ENCODE peak calls at places on chromosomes 6 and 20, in four cellular contexts. E is SK-N-SH, X is K562, O is HCT116. P is an unnamed sample.

GRCh38 chr20:56689852-56690485 is 60.9 kb downstream of the TFAP2C start:
- DNase-seq in E (no peak), X (no peak), O (no peak), P (no peak)

GRCh38 chr6:149049230-149049629 is 268.3 kb upstream of the TAB2 start:
- DNase-seq in E (no peak), X (no peak), O (no peak), P (no peak)

GRCh38 chr6:157879034-157879872 is 56.2 kb downstream of the SNX9 start:
- DNase-seq in E (no peak), X (no peak), O (no peak), P (no peak)

GRCh38 chr6:38319259-38320255 is 320.2 kb downstream of the BTBD9 start:
- DNase-seq in E (no peak), X (no peak), O (no peak), P (no peak)

GRCh38 chr6:29628419-29629281 is 4.3 kb downstream of the GABBR1 start:
- DNase-seq in E (peak; percentile 90), X (peak; percentile 75), O (no peak), P (peak; percentile 83)

GRCh38 chr20:51536116-51537069 is 6.1 kb downstream of the NFATC2 start:
- DNase-seq in E (no peak), X (no peak), O (no peak), P (no peak)

GRCh38 chr6:14658909-14659561 is 541.5 kb downstream of the CD83 start:
- DNase-seq in E (no peak), X (no peak), O (no peak), P (no peak)

GRCh38 chr20:49171928-49172327 is 16.2 kb downstream of the STAU1 start:
- DNase-seq in E (no peak), X (no peak), O (no peak), P (no peak)

GRCh38 chr6:52491203-52492069 is 71.3 kb downstream of the EFHC1 start:
- DNase-seq in E (no peak), X (no peak), O (no peak), P (no peak)

GRCh38 chr20:53940883-53941546 is 129.4 kb downstream of the BCAS1 start:
- DNase-seq in E (no peak), X (no peak), O (no peak), P (no peak)

GRCh38 chr20:50240092-50240491 is 49.5 kb downstream of the CEBPB start:
- DNase-seq in E (no peak), X (no peak), O (no peak), P (peak; percentile 58)

GRCh38 chr20:54557836-54558590 is 82.6 kb downstream of the DOK5 start:
- DNase-seq in E (no peak), X (no peak), O (no peak), P (no peak)

DNA sequence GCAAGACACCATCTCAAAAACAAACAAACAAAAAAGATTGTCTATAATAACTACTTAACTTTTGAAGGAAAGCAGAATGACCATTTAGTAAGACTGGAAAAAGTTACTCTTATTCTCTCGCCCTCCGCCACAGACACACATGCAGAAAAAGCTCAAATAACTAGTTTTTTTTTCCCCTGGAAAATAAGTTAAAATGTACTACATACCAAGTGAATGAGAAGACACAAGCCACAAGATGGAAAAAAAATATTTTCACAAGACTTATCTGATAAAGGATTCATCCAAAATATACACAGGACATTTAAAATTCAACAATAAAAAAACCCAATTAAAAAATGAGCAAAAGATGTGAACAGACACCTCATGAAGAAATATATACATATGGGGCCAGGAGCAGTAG is 31.9 kb downstream of the NUDT3 start:
- DNase-seq in E (no peak), X (no peak), O (no peak), P (no peak)
- TF ChIP-seq JUND in E (peak; percentile 49), X (no peak), O (no peak), P (no peak)

GRCh38 chr6:166354965-166355364 is 12.6 kb upstream of the SFT2D1 start:
- DNase-seq in E (no peak), X (no peak), O (no peak), P (no peak)

GRCh38 chr6:166354143-166354542 is 11.8 kb upstream of the SFT2D1 start:
- DNase-seq in E (no peak), X (no peak), O (no peak), P (no peak)

GRCh38 chr6:166355552-166355951 is 13.2 kb upstream of the SFT2D1 start:
- DNase-seq in E (no peak), X (no peak), O (no peak), P (no peak)

GRCh38 chr6:166351715-166352285 is 9.5 kb upstream of the SFT2D1 start:
- DNase-seq in E (no peak), X (peak; percentile 56), O (no peak), P (peak; percentile 33)

GRCh38 chr6:166353507-166353906 is 11.2 kb upstream of the SFT2D1 start:
- DNase-seq in E (no peak), X (no peak), O (no peak), P (no peak)
- TF ChIP-seq JUND in E (no peak), X (no peak), O (no peak), P (no peak)

GRCh38 chr6:161429921-161430490 is 156.1 kb upstream of the AGPAT4 start:
- DNase-seq in E (no peak), X (no peak), O (no peak), P (no peak)
- TF ChIP-seq JUND in E (no peak), X (no peak), O (no peak), P (no peak)

GRCh38 chr6:84554706-84555105 is 209.7 kb downstream of the TBX18 start:
- DNase-seq in E (no peak), X (no peak), O (no peak), P (no peak)
- TF ChIP-seq JUND in E (no peak), X (no peak), O (no peak), P (no peak)

DNA sequence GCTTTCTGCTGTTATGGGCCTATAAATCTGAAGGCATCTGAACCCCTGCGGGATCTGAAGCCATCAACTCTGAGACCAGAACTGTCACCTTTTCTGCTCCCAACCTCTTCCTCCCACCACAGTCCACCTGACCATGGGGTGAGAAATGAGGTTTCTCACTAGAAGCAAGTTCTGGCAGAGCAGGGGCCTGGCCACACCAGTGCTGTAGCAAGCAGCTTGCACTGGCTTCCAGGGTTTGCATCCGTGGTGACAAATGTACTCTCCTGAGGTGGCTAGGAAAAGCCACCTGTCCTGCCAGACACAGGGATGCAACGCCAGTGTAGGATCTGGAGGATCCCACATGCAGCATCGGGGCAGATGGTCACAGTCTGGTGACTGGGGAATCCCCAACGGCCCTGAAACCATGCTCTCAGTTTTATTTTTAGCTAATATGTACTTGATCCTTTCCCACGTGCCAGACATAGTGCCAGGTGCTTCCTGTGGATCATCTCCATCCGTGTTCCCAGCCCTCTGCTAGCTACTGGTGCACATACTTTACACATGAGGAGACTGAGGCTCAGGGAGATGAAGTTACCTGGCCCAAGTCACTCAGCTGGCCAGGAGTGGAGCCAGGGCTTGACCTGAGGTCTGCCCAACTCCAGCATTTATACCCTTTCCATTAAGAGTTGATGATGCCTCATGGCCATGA is 122.1 kb upstream of the SPACA1 start:
- DNase-seq in E (no peak), X (no peak), O (no peak), P (no peak)
- TF ChIP-seq JUND in E (no peak), X (no peak), O (no peak), P (no peak)

DNA sequence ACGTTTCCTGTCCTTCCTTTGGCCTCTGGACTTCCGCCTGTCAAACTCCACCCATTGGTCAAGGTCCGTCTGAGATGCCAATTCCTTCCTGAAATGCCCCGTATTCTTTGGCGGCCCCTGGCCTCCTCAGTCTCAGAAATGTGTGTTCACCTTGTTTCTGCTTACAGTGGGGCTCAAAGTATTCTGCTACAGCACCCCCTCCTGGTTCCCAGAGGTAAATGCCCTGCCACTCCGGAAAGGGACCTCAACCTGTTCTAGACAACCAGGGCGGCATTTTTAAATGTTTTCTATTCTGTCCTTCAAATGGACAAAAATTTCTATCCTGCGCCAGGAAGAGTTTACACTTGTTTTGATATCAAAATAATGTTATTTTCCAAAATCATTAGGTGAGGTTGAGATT is 12.1 kb upstream of the PAX1 start:
- DNase-seq in E (no peak), X (peak; percentile 53), O (no peak), P (no peak)
- TF ChIP-seq JUND in E (no peak), X (no peak), O (no peak), P (no peak)

DNA sequence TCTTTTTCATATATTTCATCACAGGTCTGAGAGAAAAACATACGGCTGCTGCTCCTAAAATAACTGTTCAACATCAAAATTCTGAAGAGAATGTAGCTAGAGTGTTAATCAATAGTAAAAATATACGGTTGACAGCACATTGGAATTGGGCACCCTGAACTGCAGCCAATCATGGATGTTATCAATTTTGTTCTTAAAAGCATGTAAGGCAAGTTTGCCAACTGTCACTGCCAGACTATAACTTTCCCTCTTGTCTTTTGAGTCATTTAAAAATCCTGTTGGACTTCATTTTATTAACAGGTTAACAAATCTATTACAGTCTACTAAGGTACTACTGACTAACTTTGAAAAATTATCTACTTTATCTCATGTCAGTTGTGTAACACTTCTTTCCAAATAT is 592.8 kb downstream of the HACE1 start:
- DNase-seq in E (no peak), X (no peak), O (no peak), P (no peak)
- TF ChIP-seq JUND in E (no peak), X (no peak), O (no peak), P (no peak)

GRCh38 chr20:52804455-52804966 is 167.6 kb upstream of the TSHZ2 start:
- DNase-seq in E (no peak), X (no peak), O (no peak), P (no peak)
- TF ChIP-seq JUND in E (no peak), X (no peak), O (no peak), P (no peak)

GRCh38 chr6:144957236-144957937 is 672.3 kb downstream of the UTRN start:
- DNase-seq in E (no peak), X (no peak), O (no peak), P (no peak)
- TF ChIP-seq JUND in E (no peak), X (no peak), O (no peak), P (no peak)

GRCh38 chr6:107400748-107401147 is 58.6 kb downstream of the PDSS2 start:
- DNase-seq in E (no peak), X (no peak), O (no peak), P (no peak)
- TF ChIP-seq JUND in E (no peak), X (no peak), O (no peak), P (no peak)

P was measured in T47D.